ENCODE peak calls at places on chromosome 14, in four cellular contexts. H is ovary, V is ascending aorta, J is IMR-90. B is an unnamed sample. For H3K4me1, the result is how much of the 10 kb centered on the place peaks cover.

GRCh38 chr14:78567343-78567742 is 397.2 kb downstream of the NRXN3 start:
- DNase-seq in J (peak), V (no peak), H (no peak), B (no peak)

GRCh38 chr14:99968156-99968920 is 96.9 kb upstream of the EVL start:
- DNase-seq in H (no peak), J (peak), V (no peak), B (no peak)

GRCh38 chr14:99157246-99157645 is 114.8 kb downstream of the BCL11B start:
- DNase-seq in H (no peak), J (no peak), V (peak), B (peak)

GRCh38 chr14:50035214-50035613 is 81.2 kb downstream of the VCPKMT start:
- DNase-seq in J (no peak), H (no peak), V (no peak), B (peak)

GRCh38 chr14:100554082-100554677 is 33.0 kb downstream of the BEGAIN start:
- DNase-seq in H (peak), V (no peak), J (no peak), B (no peak)

GRCh38 chr14:20614038-20614840 is 23.1 kb upstream of the RNASE12 start:
- DNase-seq in J (no peak), H (peak), V (no peak), B (no peak)

GRCh38 chr14:32109676-32110075 is 32.6 kb downstream of the ARHGAP5 start:
- DNase-seq in H (no peak), J (peak), V (no peak), B (no peak)

GRCh38 chr14:93950948-93951668 is 24.0 kb downstream of the FAM181A start:
- DNase-seq in V (no peak), H (no peak), J (peak), B (no peak)

GRCh38 chr14:105074601-105075053 is 9.4 kb upstream of the GPR132 start:
- DNase-seq in H (no peak), J (no peak), V (peak), B (peak)

GRCh38 chr14:85057266-85057665 is 472.7 kb upstream of the FLRT2 start:
- DNase-seq in H (no peak), V (no peak), J (no peak), B (no peak)

GRCh38 chr14:42192659-42193425 is 586.2 kb downstream of the LRFN5 start:
- DNase-seq in V (no peak), J (peak), H (no peak), B (no peak)

GRCh38 chr14:93090826-93091583 is 24.7 kb downstream of the ITPK1 start:
- DNase-seq in V (no peak), J (no peak), H (peak), B (no peak)

GRCh38 chr14:96056509-96057422 is 17.6 kb downstream of the C14orf132 start:
- DNase-seq in J (no peak), H (no peak), V (no peak), B (no peak)

GRCh38 chr14:88005050-88005481 is at the start of gene GPR65:
- DNase-seq in H (no peak), V (no peak), J (no peak), B (no peak)
- H3K4me1 ChIP-seq in H (under half), V (under half), J (under half), B (under half)

GRCh38 chr14:64337901-64338615 is 43.9 kb upstream of the ESR2 start:
- DNase-seq in J (peak), V (no peak), H (peak), B (no peak)
- TF ChIP-seq CTCF in J (peak), V (peak), H (no peak), B (no peak)

GRCh38 chr14:74615735-74616134 is 3.7 kb upstream of the LTBP2 start:
- DNase-seq in V (no peak), J (no peak), H (no peak), B (no peak)
- H3K27ac ChIP-seq in V (peak), J (no peak), H (no peak), B (no peak)

DNA sequence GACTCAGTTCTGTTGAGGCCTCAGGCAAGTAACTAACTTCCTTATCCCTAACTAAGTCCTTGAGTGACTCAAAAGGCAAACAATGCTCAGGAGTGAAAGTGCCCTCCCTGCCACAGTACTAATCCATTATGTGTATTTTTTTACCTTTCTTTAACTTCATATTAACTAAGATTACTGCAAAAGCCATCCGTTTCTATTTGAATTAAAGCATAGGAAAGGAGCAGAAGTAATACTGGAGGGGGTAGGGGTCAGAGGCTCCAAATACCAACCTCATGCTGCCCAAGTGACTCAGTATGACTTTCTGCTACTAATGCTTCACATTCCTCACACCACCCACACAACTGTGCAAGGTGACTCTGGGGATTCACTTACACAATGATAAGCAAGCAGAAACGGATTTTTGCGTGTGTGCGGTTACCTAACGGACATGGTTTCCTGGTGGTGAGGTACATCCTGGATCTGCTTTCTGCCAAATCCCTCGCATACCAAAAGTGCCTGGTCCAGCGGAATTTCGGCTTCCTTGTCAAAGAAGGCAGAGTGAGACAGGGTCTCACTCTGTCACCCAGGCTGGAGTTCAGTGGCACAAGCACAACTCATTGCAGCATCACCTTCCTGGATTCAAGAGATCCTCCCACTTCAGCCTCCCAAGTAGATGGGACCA is 25.1 kb downstream of the MOK start:
- DNase-seq in J (peak), V (no peak), H (no peak), B (peak)
- H3K4me1 ChIP-seq in J (under half), V (under half), H (under half), B (under half)

GRCh38 chr14:68247867-68248266 is 428.3 kb downstream of the RAD51B start:
- DNase-seq in J (peak), H (peak), V (no peak), B (no peak)
- TF ChIP-seq CTCF in J (no peak), H (no peak), V (no peak), B (no peak)

DNA sequence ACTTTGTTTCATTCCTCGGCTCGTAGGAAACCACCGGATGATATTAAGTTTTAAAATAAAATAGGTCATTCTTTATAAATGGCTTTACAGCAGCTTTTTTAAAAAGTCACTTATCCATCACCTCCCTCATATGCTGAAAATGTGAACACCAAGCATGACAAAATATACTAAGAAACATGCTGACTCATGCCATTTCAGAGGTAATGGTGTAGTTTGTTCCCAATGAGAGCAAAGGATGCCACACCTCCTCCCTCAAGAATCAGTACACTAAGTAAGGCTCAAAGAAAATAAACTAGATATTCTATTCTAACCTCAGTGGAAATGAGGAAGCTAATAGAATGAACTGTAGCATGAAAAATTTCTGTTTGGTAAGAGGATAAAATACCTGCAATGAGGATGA is 5.5 kb upstream of the DIO2 start:
- DNase-seq in J (peak), V (no peak), H (no peak), B (no peak)
- H3K27ac ChIP-seq in J (no peak), V (no peak), H (no peak), B (no peak)

B was measured in breast epithelium.